ENCODE peak calls at places on chromosomes 2 and 18, in four cellular contexts. One of them, this sample, is unnamed.

GRCh38 chr2:219125225-219125885 is 35.3 kb downstream of the NHEJ1 start:
- DNase-seq in foreskin fibroblast: peak
- DNase-seq in AG09309: peak
- DNase-seq in HFFc6: peak
- DNase-seq in this sample: peak

GRCh38 chr2:231127480-231127879 is 2.6 kb upstream of the HTR2B start:
- DNase-seq in foreskin fibroblast: no peak
- DNase-seq in AG09309: no peak
- DNase-seq in HFFc6: no peak
- DNase-seq in this sample: no peak

GRCh38 chr2:109448946-109449788 is 164.6 kb downstream of the SEPTIN10 start:
- DNase-seq in foreskin fibroblast: no peak
- DNase-seq in AG09309: no peak
- DNase-seq in HFFc6: no peak
- DNase-seq in this sample: peak

GRCh38 chr2:61763605-61764034 is 90.2 kb downstream of the FAM161A start:
- DNase-seq in foreskin fibroblast: peak
- DNase-seq in AG09309: peak
- DNase-seq in HFFc6: peak
- DNase-seq in this sample: peak

GRCh38 chr2:112731479-112731878 is 10.7 kb downstream of the NT5DC4 start:
- DNase-seq in foreskin fibroblast: no peak
- DNase-seq in AG09309: no peak
- DNase-seq in HFFc6: no peak
- DNase-seq in this sample: no peak

GRCh38 chr2:141467331-141467730 is 663.5 kb downstream of the LRP1B start:
- DNase-seq in foreskin fibroblast: no peak
- DNase-seq in AG09309: no peak
- DNase-seq in HFFc6: no peak
- DNase-seq in this sample: no peak

GRCh38 chr2:150609831-150610582 is 122.5 kb upstream of the RND3 start:
- DNase-seq in foreskin fibroblast: peak
- DNase-seq in AG09309: peak
- DNase-seq in HFFc6: peak
- DNase-seq in this sample: peak

GRCh38 chr2:224971214-224971613 is 71.1 kb downstream of the DOCK10 start:
- DNase-seq in foreskin fibroblast: no peak
- DNase-seq in AG09309: no peak
- DNase-seq in HFFc6: no peak
- DNase-seq in this sample: no peak

GRCh38 chr2:134718095-134718955 is 475 bp downstream of the TMEM163 start:
- DNase-seq in foreskin fibroblast: peak
- DNase-seq in AG09309: no peak
- DNase-seq in HFFc6: no peak
- DNase-seq in this sample: no peak

GRCh38 chr18:69843047-69843446 is 104.6 kb downstream of the CD226 start:
- DNase-seq in foreskin fibroblast: no peak
- DNase-seq in AG09309: no peak
- DNase-seq in HFFc6: no peak
- DNase-seq in this sample: no peak

GRCh38 chr2:234257859-234258561 is 207.5 kb downstream of the SPP2 start:
- DNase-seq in foreskin fibroblast: peak
- DNase-seq in AG09309: peak
- DNase-seq in HFFc6: peak
- DNase-seq in this sample: peak

GRCh38 chr2:18719978-18720775 is 130.8 kb upstream of the NT5C1B start:
- DNase-seq in foreskin fibroblast: peak
- DNase-seq in AG09309: peak
- DNase-seq in HFFc6: peak
- DNase-seq in this sample: no peak

GRCh38 chr2:203534486-203535077 is 519 bp downstream of the RAPH1 start:
- DNase-seq in foreskin fibroblast: peak
- DNase-seq in AG09309: no peak
- DNase-seq in HFFc6: no peak
- DNase-seq in this sample: no peak

GRCh38 chr2:105800036-105800755 is 55.5 kb downstream of the NCK2 start:
- DNase-seq in foreskin fibroblast: peak
- DNase-seq in AG09309: no peak
- DNase-seq in HFFc6: no peak
- DNase-seq in this sample: peak

GRCh38 chr2:121293450-121294325 is 8.7 kb upstream of the TFCP2L1 start:
- DNase-seq in foreskin fibroblast: no peak
- DNase-seq in AG09309: no peak
- DNase-seq in HFFc6: no peak
- DNase-seq in this sample: no peak

GRCh38 chr2:176067587-176068002 is 16.2 kb downstream of the EVX2 start:
- DNase-seq in foreskin fibroblast: no peak
- DNase-seq in AG09309: no peak
- DNase-seq in HFFc6: no peak
- DNase-seq in this sample: no peak

GRCh38 chr18:39959839-39960238 is 1995.2 kb upstream of the PIK3C3 start:
- DNase-seq in foreskin fibroblast: peak
- DNase-seq in AG09309: no peak
- DNase-seq in HFFc6: no peak
- DNase-seq in this sample: no peak

GRCh38 chr2:6770006-6770405 is 95.7 kb downstream of the CMPK2 start:
- DNase-seq in foreskin fibroblast: no peak
- DNase-seq in AG09309: no peak
- DNase-seq in HFFc6: no peak
- DNase-seq in this sample: no peak

GRCh38 chr2:132681766-132682165 is 11.8 kb upstream of the LYPD1 start:
- DNase-seq in foreskin fibroblast: no peak
- DNase-seq in AG09309: no peak
- DNase-seq in HFFc6: no peak
- DNase-seq in this sample: no peak

GRCh38 chr2:65700004-65700651 is 267.7 kb upstream of the SPRED2 start:
- DNase-seq in foreskin fibroblast: no peak
- DNase-seq in AG09309: no peak
- DNase-seq in HFFc6: no peak
- DNase-seq in this sample: no peak

GRCh38 chr2:37894047-37894446 is 31.0 kb upstream of the RMDN2 start:
- DNase-seq in foreskin fibroblast: no peak
- DNase-seq in AG09309: no peak
- DNase-seq in HFFc6: no peak
- DNase-seq in this sample: no peak

GRCh38 chr2:173808676-173809075 is 156.5 kb downstream of the SP3 start:
- DNase-seq in foreskin fibroblast: no peak
- DNase-seq in AG09309: no peak
- DNase-seq in HFFc6: no peak
- DNase-seq in this sample: no peak

GRCh38 chr2:230864605-230865323 is at the start of gene ITM2C:
- DNase-seq in foreskin fibroblast: peak
- DNase-seq in AG09309: no peak
- DNase-seq in HFFc6: peak
- DNase-seq in this sample: peak

GRCh38 chr2:19359456-19359855 is 1.0 kb upstream of the OSR1 start:
- DNase-seq in foreskin fibroblast: no peak
- DNase-seq in AG09309: no peak
- DNase-seq in HFFc6: no peak
- DNase-seq in this sample: no peak

GRCh38 chr2:210859314-210859713 is 302.9 kb downstream of the CPS1 start:
- DNase-seq in foreskin fibroblast: no peak
- DNase-seq in AG09309: no peak
- DNase-seq in HFFc6: no peak
- DNase-seq in this sample: no peak

GRCh38 chr2:236833501-236834186 is 252.0 kb upstream of the COPS8 start:
- DNase-seq in foreskin fibroblast: no peak
- DNase-seq in AG09309: no peak
- DNase-seq in HFFc6: no peak
- DNase-seq in this sample: no peak

GRCh38 chr18:26190506-26190905 is 35.7 kb upstream of the TAF4B start:
- DNase-seq in foreskin fibroblast: no peak
- DNase-seq in AG09309: no peak
- DNase-seq in HFFc6: no peak
- DNase-seq in this sample: no peak

GRCh38 chr18:26181343-26181826 is 44.9 kb upstream of the TAF4B start:
- DNase-seq in foreskin fibroblast: no peak
- DNase-seq in AG09309: no peak
- DNase-seq in HFFc6: no peak
- DNase-seq in this sample: no peak

GRCh38 chr18:26185267-26185666 is 41.0 kb upstream of the TAF4B start:
- DNase-seq in foreskin fibroblast: peak
- DNase-seq in AG09309: no peak
- DNase-seq in HFFc6: no peak
- DNase-seq in this sample: no peak
- TF ChIP-seq CTCF in foreskin fibroblast: peak
- TF ChIP-seq CTCF in AG09309: no peak
- TF ChIP-seq CTCF in HFFc6: peak
- TF ChIP-seq CTCF in this sample: no peak

DNA sequence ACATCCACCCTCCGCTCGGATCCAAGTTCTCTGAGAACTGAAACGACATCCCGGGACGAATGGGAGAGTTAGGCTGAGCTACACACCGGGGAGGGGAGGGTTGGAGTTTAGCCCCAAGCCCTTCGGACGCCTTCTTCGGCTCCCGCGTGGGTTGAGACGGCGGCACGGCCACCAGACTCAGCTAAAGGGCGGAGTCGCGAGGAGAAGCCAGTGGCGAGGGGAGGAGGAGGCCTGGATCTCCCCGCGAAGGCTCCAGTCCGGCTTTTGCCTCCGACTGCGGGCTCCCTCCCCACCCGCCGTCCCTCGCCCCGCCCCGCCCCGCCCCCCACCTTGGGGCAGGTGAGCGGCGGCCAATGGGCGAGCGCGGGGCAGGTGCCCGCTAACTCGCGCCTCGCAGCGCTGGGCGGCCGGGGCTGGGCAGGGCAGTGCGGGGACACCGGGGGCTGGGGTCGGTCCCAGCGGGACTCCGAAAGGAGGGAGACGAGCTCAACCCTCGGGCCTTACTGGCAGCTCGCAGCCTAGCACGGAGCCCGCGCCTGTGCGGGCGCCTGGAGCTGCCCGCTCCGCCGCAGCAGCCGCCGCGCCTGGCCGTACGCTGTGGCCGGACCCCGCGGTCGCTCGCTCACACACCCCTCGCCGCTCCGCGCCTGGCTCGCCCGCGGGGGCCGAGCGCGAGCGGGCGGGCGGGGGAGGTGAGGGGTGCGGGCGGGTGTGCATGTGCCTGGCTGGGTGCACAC is at the start of gene EMX1:
- DNase-seq in foreskin fibroblast: peak
- DNase-seq in AG09309: no peak
- DNase-seq in HFFc6: no peak
- DNase-seq in this sample: no peak
- TF ChIP-seq CTCF in foreskin fibroblast: no peak
- TF ChIP-seq CTCF in AG09309: no peak
- TF ChIP-seq CTCF in HFFc6: no peak
- TF ChIP-seq CTCF in this sample: no peak

DNA sequence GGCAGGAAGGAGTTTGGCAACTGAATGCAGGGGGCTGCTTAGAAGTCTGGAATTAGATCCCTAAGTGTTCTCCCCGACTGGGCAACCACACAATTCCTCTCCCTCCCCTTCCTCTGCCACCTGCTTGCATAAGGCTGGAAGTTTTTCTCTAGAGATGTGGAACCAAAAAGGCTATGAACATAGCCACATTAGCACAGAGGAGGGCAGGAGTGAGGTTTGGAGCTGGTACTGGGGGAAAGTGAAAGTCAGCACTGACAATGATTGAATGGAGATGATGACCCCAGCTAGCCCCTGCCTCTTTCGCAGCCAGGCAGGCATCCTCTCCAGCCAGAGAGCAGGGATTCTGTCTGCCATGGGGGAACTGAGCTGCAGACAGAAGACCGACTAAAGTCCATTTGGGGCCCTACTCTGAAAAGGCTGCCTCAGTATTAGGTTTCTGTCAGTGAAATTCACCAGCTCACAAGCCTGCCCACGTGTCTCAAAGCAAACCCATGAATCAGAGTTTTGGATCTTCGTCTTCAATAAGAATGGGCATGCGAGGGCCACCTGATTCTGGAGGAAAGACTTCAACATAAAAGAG is 87.9 kb upstream of the ITGA6 start:
- DNase-seq in foreskin fibroblast: peak
- DNase-seq in AG09309: no peak
- DNase-seq in HFFc6: no peak
- DNase-seq in this sample: no peak
- TF ChIP-seq CTCF in foreskin fibroblast: no peak
- TF ChIP-seq CTCF in AG09309: no peak
- TF ChIP-seq CTCF in HFFc6: no peak
- TF ChIP-seq CTCF in this sample: no peak

DNA sequence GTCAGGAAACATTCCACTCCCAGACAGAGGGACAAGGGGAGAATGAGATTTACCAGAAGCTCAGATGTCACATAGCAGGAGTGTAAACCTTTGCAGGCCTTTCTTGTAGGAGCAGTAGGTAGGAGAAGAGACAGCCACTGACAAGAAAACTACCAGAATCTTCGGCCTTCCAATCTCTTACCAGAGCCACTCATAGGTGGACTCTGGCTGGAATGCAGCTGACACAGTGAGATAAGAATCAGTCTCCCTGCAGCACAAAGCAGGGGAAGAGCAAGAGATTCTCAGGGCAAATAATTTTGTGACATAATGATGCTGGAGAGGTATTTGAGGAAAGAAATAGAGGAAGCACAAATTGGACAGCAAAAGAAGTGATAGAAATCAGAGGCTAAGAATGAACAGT is 1534.5 kb downstream of the DPP10 start:
- DNase-seq in foreskin fibroblast: no peak
- DNase-seq in AG09309: no peak
- DNase-seq in HFFc6: no peak
- DNase-seq in this sample: no peak
- TF ChIP-seq CTCF in foreskin fibroblast: no peak
- TF ChIP-seq CTCF in AG09309: no peak
- TF ChIP-seq CTCF in HFFc6: no peak
- TF ChIP-seq CTCF in this sample: no peak

GRCh38 chr2:21422050-21422449 is 298.3 kb downstream of the TDRD15 start:
- DNase-seq in foreskin fibroblast: no peak
- DNase-seq in AG09309: no peak
- DNase-seq in HFFc6: no peak
- DNase-seq in this sample: no peak
- TF ChIP-seq CTCF in foreskin fibroblast: peak
- TF ChIP-seq CTCF in AG09309: no peak
- TF ChIP-seq CTCF in HFFc6: no peak
- TF ChIP-seq CTCF in this sample: no peak

This sample was measured in AG09319.